ENCODE peak calls at places on chromosome 6, in ten cellular contexts. C is GM03348; Z is RCC 7860; G is KG1; X is central memory CD4-positive, alpha-beta T cell; S is activated CD4-positive, alpha-beta T cell treated with anti-CD3 and anti-CD28 coated beads, Interleukin-2, amount 10 ng/mL, durations not matched to agents 7 days and 5 days; R is CD4-positive, alpha-beta T cell; K is stimulated activated CD4-positive, alpha-beta T cell treated with anti-CD3 and anti-CD28 coated beads, Interleukin-1b, Interleukin-23, amount 100 ng/mL, for 24 hours; A is mucosa of gallbladder; D is activated gamma-delta T cell treated with Interleukin-2 at 50 U/mL for 16 hours. P is an unnamed sample.

GRCh38 chr6:148325316-148326068 is 17.1 kb upstream of the SASH1 start:
- DNase-seq in S (no peak), K (no peak), G (no peak), Z (no peak), X (no peak), R (no peak), C (no peak), A (no peak), D (no peak), P (no peak)

GRCh38 chr6:139323511-139324445 is 32.0 kb upstream of the TXLNB start:
- DNase-seq in C (no peak), R (peak), G (peak), D (peak), K (peak), Z (no peak), A (peak), X (peak), S (peak), P (no peak)

GRCh38 chr6:3895303-3895635 is 46.1 kb downstream of the FAM50B start:
- DNase-seq in K (no peak), X (no peak), C (no peak), A (no peak), S (no peak), G (no peak), Z (no peak), D (no peak), R (no peak), P (no peak)

GRCh38 chr6:137878070-137878809 is 11.2 kb downstream of the TNFAIP3 start:
- DNase-seq in C (no peak), Z (no peak), D (no peak), K (no peak), R (no peak), X (no peak), G (no peak), S (no peak), A (no peak), P (no peak)

GRCh38 chr6:45538636-45539035 is 160.9 kb upstream of the SUPT3H start:
- DNase-seq in Z (no peak), K (no peak), S (no peak), X (no peak), D (no peak), R (no peak), G (no peak), A (no peak), C (peak), P (no peak)

GRCh38 chr6:142940487-142940886 is 4.5 kb downstream of the HIVEP2 start:
- DNase-seq in R (no peak), C (peak), K (no peak), A (no peak), G (no peak), Z (no peak), S (no peak), X (no peak), D (no peak), P (no peak)

GRCh38 chr6:20866940-20867630 is 332.8 kb downstream of the CDKAL1 start:
- DNase-seq in A (no peak), X (no peak), G (no peak), K (no peak), D (no peak), R (no peak), S (no peak), C (no peak), Z (peak), P (no peak)

GRCh38 chr6:167349816-167350215 is 24.9 kb downstream of the TTLL2 start:
- DNase-seq in D (no peak), C (no peak), S (no peak), A (no peak), X (no peak), R (no peak), G (no peak), K (no peak), Z (no peak), P (no peak)

GRCh38 chr6:7505196-7505699 is 36.2 kb upstream of the DSP start:
- DNase-seq in G (no peak), X (no peak), K (no peak), Z (peak), C (peak), S (no peak), A (peak), D (no peak), R (no peak), P (peak)

GRCh38 chr6:452301-453067 is 60.9 kb downstream of the IRF4 start:
- DNase-seq in K (no peak), A (no peak), C (peak), D (no peak), G (no peak), S (no peak), Z (no peak), R (no peak), X (no peak), P (peak)

GRCh38 chr6:6775074-6775473 is 186.6 kb downstream of the LY86 start:
- DNase-seq in S (no peak), X (no peak), Z (no peak), K (no peak), R (no peak), C (no peak), A (no peak), D (no peak), G (no peak), P (no peak)

GRCh38 chr6:151285121-151285520 is 45.4 kb downstream of the AKAP12 start:
- DNase-seq in R (no peak), A (no peak), S (no peak), C (peak), D (no peak), K (no peak), X (no peak), Z (no peak), G (no peak), P (peak)

GRCh38 chr6:12051861-12052368 is 39.8 kb downstream of the HIVEP1 start:
- DNase-seq in D (peak), X (peak), S (peak), R (no peak), A (no peak), C (no peak), K (peak), Z (no peak), G (peak), P (peak)

GRCh38 chr6:51608383-51608782 is 479.0 kb downstream of the PKHD1 start:
- DNase-seq in Z (no peak), K (no peak), R (no peak), G (no peak), X (no peak), C (no peak), S (no peak), A (no peak), D (no peak), P (no peak)

GRCh38 chr6:69138173-69138572 is 503.1 kb downstream of the ADGRB3 start:
- DNase-seq in C (no peak), Z (peak), D (no peak), R (no peak), A (no peak), S (no peak), K (no peak), X (no peak), G (no peak), P (no peak)

GRCh38 chr6:169556758-169557505 is 144.9 kb downstream of the WDR27 start:
- DNase-seq in A (no peak), Z (no peak), G (no peak), R (no peak), C (no peak), D (no peak), K (peak), X (peak), S (peak), P (no peak)

GRCh38 chr6:135129139-135129867 is 51.8 kb upstream of the MYB start:
- DNase-seq in C (no peak), X (no peak), A (no peak), G (peak), Z (no peak), K (no peak), D (peak), S (peak), R (no peak), P (no peak)

GRCh38 chr6:105087571-105088211 is 92.1 kb downstream of the POPDC3 start:
- DNase-seq in K (no peak), R (no peak), G (peak), D (peak), S (peak), A (peak), C (peak), Z (peak), X (peak), P (no peak)

GRCh38 chr6:74597266-74597665 is 608.6 kb downstream of the COL12A1 start:
- DNase-seq in G (no peak), R (no peak), D (no peak), K (no peak), Z (no peak), S (no peak), C (peak), A (no peak), X (no peak), P (no peak)

GRCh38 chr6:129860901-129861665 is at the start of gene TMEM244:
- DNase-seq in S (peak), K (no peak), C (peak), X (peak), R (peak), Z (no peak), D (no peak), G (no peak), A (no peak), P (no peak)

GRCh38 chr6:95094751-95095150 is 482.6 kb upstream of the MANEA start:
- DNase-seq in C (no peak), X (no peak), Z (peak), K (no peak), R (no peak), S (no peak), D (no peak), A (no peak), G (no peak), P (no peak)

GRCh38 chr6:161057103-161058091 is 65.8 kb downstream of the MAP3K4 start:
- DNase-seq in X (no peak), G (no peak), D (no peak), S (no peak), A (no peak), Z (no peak), C (no peak), R (no peak), K (no peak), P (no peak)

GRCh38 chr6:122524056-122524455 is 52.4 kb upstream of the SERINC1 start:
- DNase-seq in X (no peak), A (no peak), R (no peak), G (no peak), S (no peak), Z (no peak), K (no peak), C (no peak), D (no peak), P (no peak)

GRCh38 chr6:115969930-115970273 is 90.8 kb downstream of the FRK start:
- DNase-seq in K (no peak), D (no peak), R (no peak), Z (no peak), A (no peak), C (peak), X (no peak), S (no peak), G (no peak), P (peak)

GRCh38 chr6:134588267-134588666 is 270.4 kb upstream of the SGK1 start:
- DNase-seq in G (no peak), C (no peak), R (no peak), K (no peak), A (no peak), S (no peak), D (no peak), X (no peak), Z (no peak), P (no peak)

GRCh38 chr6:71513036-71513435 is 224.4 kb downstream of the OGFRL1 start:
- DNase-seq in D (no peak), K (no peak), X (no peak), Z (no peak), R (no peak), A (no peak), S (no peak), G (no peak), C (no peak), P (no peak)

GRCh38 chr6:29696147-29697129 is 15.5 kb upstream of the ZFP57 start:
- DNase-seq in X (no peak), G (no peak), A (no peak), K (no peak), R (no peak), Z (no peak), D (no peak), S (peak), C (peak), P (no peak)

GRCh38 chr6:125790403-125791150 is at the start of gene NCOA7:
- DNase-seq in C (peak), A (peak), G (peak), R (peak), X (peak), K (peak), Z (peak), D (peak), S (peak), P (no peak)

GRCh38 chr6:130417951-130418350 is 52.1 kb downstream of the TMEM200A start:
- DNase-seq in Z (no peak), K (no peak), X (no peak), C (peak), G (no peak), R (no peak), D (no peak), A (no peak), S (no peak), P (no peak)

GRCh38 chr6:33929575-33930288 is 125.9 kb upstream of the MLN start:
- DNase-seq in A (no peak), K (no peak), Z (no peak), R (no peak), C (peak), D (no peak), G (no peak), X (no peak), S (no peak), P (no peak)

GRCh38 chr6:116876635-116877611 is at the start of gene RFX6:
- DNase-seq in A (no peak), G (no peak), D (no peak), R (no peak), X (no peak), S (no peak), Z (no peak), K (no peak), C (peak), P (no peak)

GRCh38 chr6:158775832-158776231 is 43.3 kb downstream of the EZR start:
- DNase-seq in C (no peak), R (no peak), D (no peak), A (no peak), Z (no peak), S (no peak), K (no peak), X (no peak), G (no peak), P (no peak)

GRCh38 chr6:47141166-47141565 is 99.0 kb upstream of the ADGRF1 start:
- DNase-seq in S (no peak), R (no peak), D (no peak), K (no peak), Z (no peak), A (no peak), G (no peak), X (no peak), C (no peak), P (no peak)

GRCh38 chr6:22647671-22648070 is 78.3 kb downstream of the HDGFL1 start:
- DNase-seq in D (no peak), X (no peak), K (no peak), S (no peak), R (no peak), Z (no peak), A (no peak), G (no peak), C (no peak), P (no peak)